ENCODE peak calls at places on chromosome 5, in seven cellular contexts. One of them, this sample, is unnamed.

GRCh38 chr5:71778678-71779276 is 59.7 kb downstream of the CARTPT start:
- DNase-seq in AG10803: peak
- DNase-seq in WTC11: no peak
- DNase-seq in AG04449: no peak
- DNase-seq in HCT116: peak
- DNase-seq in MCF 10A: peak
- DNase-seq in fibroblast of the aortic adventitia: peak
- DNase-seq in this sample: no peak

GRCh38 chr5:150295172-150295611 is 5.6 kb upstream of the CAMK2A start:
- DNase-seq in HCT116: no peak
- DNase-seq in MCF 10A: peak
- DNase-seq in fibroblast of the aortic adventitia: peak
- DNase-seq in AG10803: peak
- DNase-seq in AG04449: no peak
- DNase-seq in WTC11: no peak
- DNase-seq in this sample: peak

GRCh38 chr5:168174376-168174775 is 117.1 kb upstream of the WWC1 start:
- DNase-seq in fibroblast of the aortic adventitia: no peak
- DNase-seq in MCF 10A: peak
- DNase-seq in WTC11: no peak
- DNase-seq in AG10803: peak
- DNase-seq in AG04449: no peak
- DNase-seq in HCT116: no peak
- DNase-seq in this sample: no peak

GRCh38 chr5:123717139-123717538 is 205.2 kb downstream of the CSNK1G3 start:
- DNase-seq in AG04449: no peak
- DNase-seq in MCF 10A: no peak
- DNase-seq in fibroblast of the aortic adventitia: peak
- DNase-seq in WTC11: no peak
- DNase-seq in HCT116: no peak
- DNase-seq in AG10803: peak
- DNase-seq in this sample: no peak

GRCh38 chr5:35651002-35651756 is 33.5 kb downstream of the SPEF2 start:
- DNase-seq in HCT116: peak
- DNase-seq in fibroblast of the aortic adventitia: peak
- DNase-seq in AG10803: peak
- DNase-seq in AG04449: no peak
- DNase-seq in WTC11: peak
- DNase-seq in MCF 10A: peak
- DNase-seq in this sample: no peak

GRCh38 chr5:2136728-2137333 is 254.1 kb upstream of the IRX4 start:
- DNase-seq in HCT116: no peak
- DNase-seq in WTC11: no peak
- DNase-seq in fibroblast of the aortic adventitia: no peak
- DNase-seq in AG04449: no peak
- DNase-seq in MCF 10A: no peak
- DNase-seq in AG10803: no peak
- DNase-seq in this sample: no peak

GRCh38 chr5:170315154-170315553 is 17.6 kb upstream of the LCP2 start:
- DNase-seq in WTC11: no peak
- DNase-seq in fibroblast of the aortic adventitia: peak
- DNase-seq in AG10803: no peak
- DNase-seq in MCF 10A: no peak
- DNase-seq in AG04449: no peak
- DNase-seq in HCT116: no peak
- DNase-seq in this sample: no peak

GRCh38 chr5:39433123-39433522 is 8.3 kb upstream of the DAB2 start:
- DNase-seq in fibroblast of the aortic adventitia: no peak
- DNase-seq in MCF 10A: no peak
- DNase-seq in WTC11: no peak
- DNase-seq in HCT116: no peak
- DNase-seq in AG04449: no peak
- DNase-seq in AG10803: no peak
- DNase-seq in this sample: no peak

GRCh38 chr5:75617746-75618352 is 6.6 kb downstream of the ANKDD1B start:
- DNase-seq in WTC11: no peak
- DNase-seq in HCT116: no peak
- DNase-seq in AG04449: peak
- DNase-seq in AG10803: peak
- DNase-seq in fibroblast of the aortic adventitia: no peak
- DNase-seq in MCF 10A: no peak
- DNase-seq in this sample: no peak

GRCh38 chr5:147361441-147362175 is 126.8 kb downstream of the STK32A start:
- DNase-seq in HCT116: no peak
- DNase-seq in MCF 10A: no peak
- DNase-seq in AG10803: no peak
- DNase-seq in WTC11: no peak
- DNase-seq in fibroblast of the aortic adventitia: no peak
- DNase-seq in AG04449: no peak
- DNase-seq in this sample: no peak

GRCh38 chr5:179168636-179169035 is 108.5 kb downstream of the ZNF354C start:
- DNase-seq in AG04449: no peak
- DNase-seq in HCT116: no peak
- DNase-seq in MCF 10A: no peak
- DNase-seq in AG10803: no peak
- DNase-seq in WTC11: no peak
- DNase-seq in fibroblast of the aortic adventitia: peak
- DNase-seq in this sample: peak

GRCh38 chr5:116301110-116301509 is 216.3 kb downstream of the COMMD10 start:
- DNase-seq in HCT116: no peak
- DNase-seq in MCF 10A: no peak
- DNase-seq in fibroblast of the aortic adventitia: no peak
- DNase-seq in AG10803: no peak
- DNase-seq in WTC11: no peak
- DNase-seq in AG04449: no peak
- DNase-seq in this sample: no peak
- TF ChIP-seq CTCF in HCT116: no peak
- TF ChIP-seq CTCF in MCF 10A: no peak
- TF ChIP-seq CTCF in fibroblast of the aortic adventitia: no peak
- TF ChIP-seq CTCF in AG10803: no peak
- TF ChIP-seq CTCF in WTC11: no peak
- TF ChIP-seq CTCF in AG04449: no peak
- TF ChIP-seq CTCF in this sample: no peak

GRCh38 chr5:134784241-134784920 is 25.8 kb downstream of the DDX46 start:
- DNase-seq in fibroblast of the aortic adventitia: no peak
- DNase-seq in WTC11: no peak
- DNase-seq in AG04449: no peak
- DNase-seq in HCT116: no peak
- DNase-seq in AG10803: no peak
- DNase-seq in MCF 10A: peak
- DNase-seq in this sample: no peak
- TF ChIP-seq CTCF in fibroblast of the aortic adventitia: peak
- TF ChIP-seq CTCF in WTC11: no peak
- TF ChIP-seq CTCF in AG04449: peak
- TF ChIP-seq CTCF in HCT116: no peak
- TF ChIP-seq CTCF in AG10803: peak
- TF ChIP-seq CTCF in MCF 10A: no peak
- TF ChIP-seq CTCF in this sample: peak

GRCh38 chr5:127275641-127276193 is 14.9 kb upstream of the MEGF10 start:
- DNase-seq in AG10803: no peak
- DNase-seq in WTC11: no peak
- DNase-seq in AG04449: no peak
- DNase-seq in fibroblast of the aortic adventitia: no peak
- DNase-seq in MCF 10A: no peak
- DNase-seq in HCT116: no peak
- DNase-seq in this sample: no peak

GRCh38 chr5:127281609-127282008 is 9.0 kb upstream of the MEGF10 start:
- DNase-seq in AG04449: no peak
- DNase-seq in MCF 10A: no peak
- DNase-seq in WTC11: no peak
- DNase-seq in AG10803: no peak
- DNase-seq in fibroblast of the aortic adventitia: no peak
- DNase-seq in HCT116: no peak
- DNase-seq in this sample: no peak

DNA sequence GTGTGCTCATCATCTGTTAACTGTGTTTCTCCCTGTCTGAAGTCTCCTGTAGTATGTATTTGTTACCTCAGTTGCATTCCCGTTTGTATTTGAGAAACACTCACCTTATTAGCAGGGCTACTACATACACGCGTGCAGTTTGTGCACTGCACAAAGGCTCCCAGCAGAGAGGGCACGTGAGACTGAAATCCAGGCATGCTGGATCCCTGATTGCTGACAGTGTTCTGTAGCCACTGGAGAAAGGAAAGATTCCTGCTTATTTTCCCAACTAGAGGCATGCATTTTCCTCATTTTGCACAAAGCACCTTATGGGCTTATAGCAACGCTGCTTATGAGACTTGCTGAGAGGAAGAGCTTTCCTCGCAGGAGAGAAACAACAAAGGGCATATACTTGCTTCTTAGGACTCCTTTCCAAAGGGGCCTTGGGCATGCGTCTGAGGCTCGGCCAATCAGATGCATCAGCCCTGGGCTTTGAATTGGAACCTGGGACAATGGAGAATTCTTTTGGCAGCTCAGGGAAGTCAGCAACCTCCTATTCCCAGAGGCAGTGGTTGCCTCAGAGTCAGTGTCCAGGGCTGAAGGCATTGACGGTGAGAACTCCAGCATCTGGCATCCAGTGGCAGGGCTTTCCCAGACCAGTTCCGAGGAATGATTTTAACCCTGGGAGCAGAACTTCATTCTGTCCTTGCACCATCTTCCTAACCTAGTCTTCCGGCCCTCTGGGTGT is 9.9 kb upstream of the MEGF10 start:
- DNase-seq in AG04449: no peak
- DNase-seq in AG10803: no peak
- DNase-seq in WTC11: peak
- DNase-seq in HCT116: no peak
- DNase-seq in fibroblast of the aortic adventitia: no peak
- DNase-seq in MCF 10A: no peak
- DNase-seq in this sample: no peak
- TF ChIP-seq CTCF in AG04449: no peak
- TF ChIP-seq CTCF in AG10803: no peak
- TF ChIP-seq CTCF in WTC11: no peak
- TF ChIP-seq CTCF in HCT116: no peak
- TF ChIP-seq CTCF in fibroblast of the aortic adventitia: no peak
- TF ChIP-seq CTCF in MCF 10A: no peak
- TF ChIP-seq CTCF in this sample: peak

DNA sequence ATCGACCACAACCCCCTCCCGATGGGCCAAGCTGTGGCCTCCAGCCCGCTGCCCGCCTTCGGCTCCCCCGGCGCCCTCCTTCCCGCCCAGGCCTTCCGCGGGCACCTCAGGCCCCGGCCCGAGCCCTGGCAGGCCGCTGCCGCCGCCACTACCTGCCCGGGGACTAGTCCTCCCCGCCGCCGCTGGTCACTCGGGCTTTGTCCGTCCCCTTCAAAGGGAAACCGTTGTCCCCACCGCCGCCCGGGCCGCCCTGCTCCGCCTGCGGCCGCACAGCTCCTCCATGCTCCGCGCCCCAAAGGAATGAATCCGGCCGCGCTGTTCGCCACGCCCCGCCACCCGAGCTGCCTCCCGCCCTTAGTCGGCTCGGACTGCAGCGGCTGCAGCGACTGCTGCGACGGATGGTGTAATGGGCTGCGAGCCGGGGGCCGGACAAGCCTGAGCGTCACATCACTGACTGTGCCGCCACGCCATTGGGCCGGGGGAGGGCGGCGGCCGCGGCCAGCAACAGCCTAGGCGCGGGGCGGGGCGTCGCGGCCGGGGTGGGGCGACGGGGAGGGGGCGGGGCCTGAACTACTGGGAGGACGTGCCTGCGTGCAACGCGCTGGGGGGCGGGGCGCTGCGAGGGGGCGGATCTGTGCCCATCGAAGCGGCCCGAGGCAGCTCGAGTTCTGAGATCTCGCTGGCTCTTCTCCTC is at the start of gene FEM1C:
- DNase-seq in AG10803: peak
- DNase-seq in WTC11: peak
- DNase-seq in HCT116: peak
- DNase-seq in MCF 10A: peak
- DNase-seq in fibroblast of the aortic adventitia: peak
- DNase-seq in AG04449: peak
- DNase-seq in this sample: peak
- TF ChIP-seq CTCF in AG10803: no peak
- TF ChIP-seq CTCF in WTC11: no peak
- TF ChIP-seq CTCF in HCT116: no peak
- TF ChIP-seq CTCF in MCF 10A: no peak
- TF ChIP-seq CTCF in fibroblast of the aortic adventitia: no peak
- TF ChIP-seq CTCF in AG04449: no peak
- TF ChIP-seq CTCF in this sample: no peak

This sample was measured in chondrocyte.